ENCODE peak calls at places on chromosomes 5 and 9, in ten cellular contexts. I is right lobe of liver, O is testis, F is thoracic aorta, V is cardiac muscle cell, Q is heart right ventricle, M is bronchial epithelial cell, H is psoas muscle, Z is transverse colon, L is heart left ventricle. R is an unnamed sample.

GRCh38 chr9:132873403-132873802 is 4.7 kb downstream of the AK8 start:
- DNase-seq in Z (no peak), M (no peak), V (no peak), H (no peak), O (no peak), F (no peak), Q (no peak), L (no peak), I (no peak), R (no peak)

GRCh38 chr9:27943544-27943943 is 370.3 kb upstream of the C9orf72 start:
- DNase-seq in L (no peak), Z (no peak), Q (no peak), F (no peak), H (no peak), V (peak; percentile 7), O (no peak), I (no peak), M (no peak), R (no peak)

GRCh38 chr9:36862206-36863145 is 171.6 kb downstream of the PAX5 start:
- DNase-seq in H (peak; percentile 30), O (peak; percentile 65), F (no peak), L (no peak), V (peak; percentile 67), I (no peak), Z (peak; percentile 46), M (peak; percentile 30), Q (no peak), R (no peak)

GRCh38 chr5:1793301-1793740 is 6.3 kb downstream of the MRPL36 start:
- DNase-seq in F (no peak), Z (no peak), V (no peak), L (no peak), M (no peak), O (no peak), H (no peak), I (no peak), Q (no peak), R (no peak)

GRCh38 chr5:109701252-109701651 is 11.5 kb downstream of the MAN2A1 start:
- DNase-seq in F (no peak), Q (no peak), L (no peak), Z (no peak), I (no peak), M (peak; percentile 40), O (no peak), H (no peak), V (no peak), R (no peak)

GRCh38 chr5:39106332-39106731 is 32.1 kb upstream of the RICTOR start:
- DNase-seq in H (no peak), V (no peak), Q (no peak), I (no peak), O (no peak), M (peak; percentile 18), L (no peak), F (no peak), Z (no peak), R (no peak)

GRCh38 chr5:113259034-113259433 is 175.8 kb downstream of the TSSK1B start:
- DNase-seq in L (no peak), Q (no peak), O (no peak), M (peak; percentile 25), I (no peak), Z (no peak), H (no peak), F (no peak), V (no peak), R (no peak)

GRCh38 chr5:140109050-140109817 is 4.7 kb upstream of the PURA start:
- DNase-seq in Q (peak; percentile 11), O (peak; percentile 33), L (no peak), Z (no peak), H (no peak), M (no peak), V (no peak), F (no peak), I (no peak), R (no peak)

GRCh38 chr9:88034964-88035363 is 60.6 kb upstream of the CDK20 start:
- DNase-seq in O (no peak), Z (no peak), V (no peak), I (no peak), H (no peak), M (no peak), Q (no peak), L (no peak), F (no peak), R (no peak)

DNA sequence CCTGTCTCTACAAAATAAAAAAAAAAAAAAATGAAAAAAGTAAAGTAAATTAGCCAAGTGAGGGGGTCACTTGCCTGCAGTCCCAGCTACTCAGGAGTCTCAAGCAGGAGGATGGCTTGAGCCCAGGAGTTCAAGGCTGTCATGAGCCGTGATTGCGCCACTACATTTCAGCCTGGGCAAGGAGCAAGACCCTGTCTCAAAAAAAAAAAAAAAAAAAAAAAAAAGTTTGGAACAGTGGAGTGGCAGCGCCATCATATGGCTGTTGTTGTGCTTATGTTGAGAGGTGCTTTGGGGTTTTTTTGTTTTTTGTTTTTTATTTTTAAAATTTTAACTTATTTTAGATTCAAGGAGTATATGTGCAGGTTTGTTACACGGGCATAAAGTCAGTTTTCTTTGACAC is 3.6 kb downstream of the BRIX1 start:
- DNase-seq in V (no peak), H (no peak), L (no peak), Q (no peak), M (no peak), I (no peak), Z (no peak), O (no peak), F (no peak), R (no peak)
- TF ChIP-seq CTCF in V (no peak), H (no peak), L (no peak), Q (no peak), M (no peak), I (no peak), Z (no peak), O (no peak), F (no peak), R (peak; percentile 25)

GRCh38 chr9:137096785-137097546 is 10.2 kb downstream of the MAN1B1 start:
- DNase-seq in M (no peak), H (no peak), O (no peak), I (no peak), Q (no peak), L (no peak), Z (no peak), F (no peak), V (no peak), R (no peak)
- H3K36me3 ChIP-seq in M (peaks cover 35% of the 10 kb centered on the region), H (peaks cover 92% of the 10 kb centered on the region), O (no peaks in the 10 kb centered on the region), I (peaks cover 5% of the 10 kb centered on the region), Q (peaks cover 81% of the 10 kb centered on the region), L (peaks cover 94% of the 10 kb centered on the region), Z (peaks cover 8% of the 10 kb centered on the region), F (peaks cover 52% of the 10 kb centered on the region), V (peaks cover 15% of the 10 kb centered on the region), R (peaks cover 29% of the 10 kb centered on the region)

DNA sequence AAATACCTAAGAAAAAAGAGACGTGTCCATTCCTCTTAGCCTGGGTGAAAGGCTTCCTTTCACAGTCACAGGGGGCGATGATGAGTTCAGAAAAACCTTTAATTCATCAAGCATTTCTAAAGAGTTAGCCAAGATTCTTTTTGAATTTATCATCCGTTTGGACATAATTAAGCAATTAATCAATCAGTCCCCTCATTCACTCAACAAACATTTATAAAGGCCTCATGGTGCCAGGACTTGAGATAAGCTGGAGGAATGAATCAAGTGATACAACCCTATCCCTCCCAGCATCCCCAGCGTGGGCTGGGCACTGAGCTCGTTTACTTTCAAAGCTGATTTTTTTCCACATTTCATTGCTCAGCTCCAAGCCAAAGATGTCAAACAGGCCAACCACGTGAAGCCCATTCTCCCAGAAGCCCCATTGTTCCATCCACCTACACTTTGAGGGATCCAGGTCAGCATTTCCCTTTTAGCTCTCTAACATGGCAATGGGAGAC is 140.5 kb downstream of the SLIT3 start:
- DNase-seq in V (no peak), Z (no peak), I (no peak), O (no peak), F (no peak), Q (no peak), L (no peak), H (no peak), M (peak; percentile 12), R (no peak)
- TF ChIP-seq CTCF in V (peak; percentile 48), Z (no peak), I (no peak), O (no peak), F (peak; percentile 38), Q (no peak), L (no peak), H (no peak), M (no peak), R (no peak)

GRCh38 chr5:141585594-141585993 is 33.2 kb downstream of the DIAPH1 start:
- DNase-seq in L (no peak), Z (no peak), V (no peak), O (no peak), M (no peak), H (no peak), I (no peak), Q (no peak), F (no peak), R (no peak)
- H3K36me3 ChIP-seq in L (peaks cover 64% of the 10 kb centered on the region), Z (peaks cover 46% of the 10 kb centered on the region), V (peaks cover 53% of the 10 kb centered on the region), O (no peaks in the 10 kb centered on the region), M (peaks cover 29% of the 10 kb centered on the region), H (peaks cover 90% of the 10 kb centered on the region), I (peaks cover 13% of the 10 kb centered on the region), Q (peaks cover 68% of the 10 kb centered on the region), F (peaks cover 43% of the 10 kb centered on the region), R (peaks cover 13% of the 10 kb centered on the region)

GRCh38 chr5:35285435-35285834 is 55.1 kb upstream of the PRLR start:
- DNase-seq in H (no peak), I (no peak), O (no peak), Q (no peak), V (no peak), Z (no peak), M (no peak), L (no peak), F (no peak), R (no peak)
- TF ChIP-seq CTCF in H (no peak), I (no peak), O (no peak), Q (no peak), V (no peak), Z (no peak), M (no peak), L (no peak), F (no peak), R (no peak)

GRCh38 chr5:37804401-37804800 is 35.4 kb downstream of the GDNF start:
- DNase-seq in F (no peak), Z (no peak), V (no peak), H (no peak), O (no peak), I (no peak), Q (no peak), L (no peak), M (no peak), R (no peak)
- H3K36me3 ChIP-seq in F (no peaks in the 10 kb centered on the region), Z (no peaks in the 10 kb centered on the region), V (no peaks in the 10 kb centered on the region), H (no peaks in the 10 kb centered on the region), O (no peaks in the 10 kb centered on the region), I (no peaks in the 10 kb centered on the region), Q (no peaks in the 10 kb centered on the region), L (no peaks in the 10 kb centered on the region), M (no peaks in the 10 kb centered on the region), R (no peaks in the 10 kb centered on the region)